ENCODE peak calls at places on chromosomes 6 and 20, in seven cellular contexts. J is HFF-Myc; O is CD4-positive, alpha-beta memory T cell; Y is naive thymus-derived CD4-positive, alpha-beta T cell; A is effector memory CD4-positive, alpha-beta T cell; C is pancreas; W is brain microvascular endothelial cell. M is an unnamed sample.

GRCh38 chr6:109050012-109050411 is 44.6 kb downstream of the SESN1 start:
- DNase-seq in J (no peak), O (no peak), Y (no peak), A (no peak), C (no peak), W (no peak), M (no peak)

GRCh38 chr6:84536914-84537638 is 227.3 kb downstream of the TBX18 start:
- DNase-seq in J (no peak), O (no peak), Y (no peak), A (no peak), C (no peak), W (no peak), M (peak)

GRCh38 chr6:45115696-45116095 is 212.4 kb upstream of the RUNX2 start:
- DNase-seq in J (no peak), O (no peak), Y (no peak), A (no peak), C (no peak), W (peak), M (no peak)

GRCh38 chr6:165695736-165696515 is 32.9 kb upstream of the PDE10A start:
- DNase-seq in J (no peak), O (no peak), Y (no peak), A (no peak), C (no peak), W (no peak), M (no peak)

GRCh38 chr6:8268156-8268555 is 165.8 kb upstream of the EEF1E1 start:
- DNase-seq in J (no peak), O (no peak), Y (no peak), A (no peak), C (no peak), W (no peak), M (no peak)

GRCh38 chr20:64168381-64169088 is 4.3 kb downstream of the MYT1 start:
- DNase-seq in J (no peak), O (no peak), Y (no peak), A (no peak), C (no peak), W (no peak), M (no peak)

GRCh38 chr20:59701236-59701635 is 96.9 kb downstream of the PHACTR3 start:
- DNase-seq in J (no peak), O (no peak), Y (no peak), A (no peak), C (no peak), W (no peak), M (no peak)

GRCh38 chr6:12113190-12113578 is 101.1 kb downstream of the HIVEP1 start:
- DNase-seq in J (no peak), O (no peak), Y (no peak), A (no peak), C (no peak), W (peak), M (no peak)

GRCh38 chr6:6734463-6735455 is 146.2 kb downstream of the LY86 start:
- DNase-seq in J (no peak), O (no peak), Y (no peak), A (no peak), C (no peak), W (no peak), M (no peak)

GRCh38 chr6:113690255-113690956 is 166.7 kb upstream of the MARCKS start:
- DNase-seq in J (no peak), O (no peak), Y (no peak), A (no peak), C (peak), W (peak), M (no peak)

GRCh38 chr6:164035912-164036485 is 621.5 kb downstream of the QKI start:
- DNase-seq in J (no peak), O (no peak), Y (no peak), A (no peak), C (no peak), W (no peak), M (no peak)

GRCh38 chr20:43717616-43717995 is 9.2 kb downstream of the GTSF1L start:
- DNase-seq in J (no peak), O (no peak), Y (no peak), A (no peak), C (no peak), W (no peak), M (no peak)

GRCh38 chr20:23926941-23927872 is 47.7 kb upstream of the CST5 start:
- DNase-seq in J (no peak), O (no peak), Y (no peak), A (no peak), C (no peak), W (no peak), M (no peak)

GRCh38 chr6:55212147-55212546 is 37.8 kb downstream of the HCRTR2 start:
- DNase-seq in J (no peak), O (no peak), Y (no peak), A (no peak), C (no peak), W (no peak), M (no peak)

GRCh38 chr20:19497064-19497463 is 261.0 kb upstream of the RIN2 start:
- DNase-seq in J (peak), O (no peak), Y (no peak), A (no peak), C (no peak), W (peak), M (no peak)

GRCh38 chr6:11835065-11835464 is 56.5 kb upstream of the ADTRP start:
- DNase-seq in J (no peak), O (no peak), Y (no peak), A (no peak), C (peak), W (no peak), M (no peak)

GRCh38 chr6:1267057-1267732 is 44.7 kb upstream of the FOXQ1 start:
- DNase-seq in J (no peak), O (no peak), Y (no peak), A (no peak), C (no peak), W (no peak), M (no peak)

GRCh38 chr20:42701948-42702347 is 487.8 kb downstream of the PTPRT start:
- DNase-seq in J (no peak), O (no peak), Y (no peak), A (no peak), C (no peak), W (no peak), M (peak)

GRCh38 chr6:113718588-113718987 is 138.6 kb upstream of the MARCKS start:
- DNase-seq in J (no peak), O (no peak), Y (no peak), A (no peak), C (no peak), W (no peak), M (no peak)

GRCh38 chr6:158560787-158561246 is 926 bp downstream of the TMEM181 start:
- DNase-seq in J (no peak), O (no peak), Y (no peak), A (no peak), C (peak), W (no peak), M (no peak)

GRCh38 chr6:113875470-113875869 is 18.3 kb downstream of the MARCKS start:
- DNase-seq in J (no peak), O (no peak), Y (no peak), A (no peak), C (no peak), W (peak), M (no peak)

GRCh38 chr6:156395276-156395675 is 381.9 kb upstream of the ARID1B start:
- DNase-seq in J (no peak), O (peak), Y (peak), A (no peak), C (no peak), W (no peak), M (peak)

GRCh38 chr6:131172237-131172636 is 37.0 kb downstream of the AKAP7 start:
- DNase-seq in J (no peak), O (no peak), Y (no peak), A (no peak), C (no peak), W (peak), M (no peak)

GRCh38 chr6:86856937-86857563 is 80.3 kb upstream of the HTR1E start:
- DNase-seq in J (peak), O (no peak), Y (no peak), A (no peak), C (no peak), W (peak), M (peak)

GRCh38 chr6:7615611-7616383 is 25.8 kb downstream of the SNRNP48 start:
- DNase-seq in J (peak), O (peak), Y (peak), A (no peak), C (peak), W (peak), M (peak)

GRCh38 chr6:3731700-3732099 is 19.8 kb downstream of the PXDC1 start:
- DNase-seq in J (no peak), O (no peak), Y (no peak), A (no peak), C (no peak), W (no peak), M (no peak)

GRCh38 chr6:114100421-114100820 is 129.5 kb upstream of the HDAC2 start:
- DNase-seq in J (no peak), O (no peak), Y (no peak), A (no peak), C (no peak), W (no peak), M (no peak)

GRCh38 chr6:145688493-145688905 is 46.8 kb downstream of the EPM2A start:
- DNase-seq in J (no peak), O (no peak), Y (no peak), A (no peak), C (no peak), W (no peak), M (no peak)

GRCh38 chr6:2482773-2483172 is 237.4 kb upstream of the GMDS start:
- DNase-seq in J (no peak), O (no peak), Y (no peak), A (no peak), C (no peak), W (no peak), M (no peak)

GRCh38 chr6:6795396-6795795 is 206.9 kb downstream of the LY86 start:
- DNase-seq in J (no peak), O (no peak), Y (no peak), A (no peak), C (no peak), W (no peak), M (no peak)

GRCh38 chr6:26437550-26437949 is 2.8 kb upstream of the BTN3A3 start:
- DNase-seq in J (no peak), O (no peak), Y (no peak), A (no peak), C (no peak), W (no peak), M (no peak)

GRCh38 chr6:44386364-44386928 is 1.1 kb upstream of the CDC5L start:
- DNase-seq in J (no peak), O (no peak), Y (no peak), A (no peak), C (peak), W (no peak), M (no peak)

GRCh38 chr6:167152858-167153257 is 4.9 kb downstream of the GPR31 start:
- DNase-seq in J (no peak), O (no peak), Y (no peak), A (no peak), C (no peak), W (no peak), M (no peak)

GRCh38 chr6:157635388-157636244 is 187.4 kb upstream of the SNX9 start:
- DNase-seq in J (no peak), O (no peak), Y (no peak), A (no peak), C (no peak), W (no peak), M (no peak)

DNA sequence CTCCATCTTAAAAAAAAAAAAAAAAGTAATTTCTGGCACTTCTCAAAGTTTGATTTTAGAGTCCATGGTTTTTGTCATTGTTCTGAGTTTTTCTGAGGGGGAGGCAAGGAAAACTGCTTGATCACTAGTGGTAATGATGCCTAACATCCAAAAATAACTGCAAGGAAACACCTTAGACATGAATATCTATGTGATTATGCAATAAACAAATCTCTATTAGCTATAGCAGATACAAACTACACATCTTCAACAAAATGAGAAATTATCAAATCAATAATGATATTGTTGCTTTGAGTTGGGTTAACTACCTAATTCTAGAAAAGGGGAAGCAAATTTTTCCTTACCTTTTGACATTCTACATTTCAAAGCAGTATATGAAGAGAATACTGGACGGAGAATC is 230.9 kb upstream of the JARID2 start:
- DNase-seq in J (no peak), O (no peak), Y (no peak), A (no peak), C (no peak), W (no peak), M (no peak)
- H3K4me3 ChIP-seq in J (no peak), O (no peak), Y (no peak), A (no peak), C (no peak), W (no peak), M (no peak)

DNA sequence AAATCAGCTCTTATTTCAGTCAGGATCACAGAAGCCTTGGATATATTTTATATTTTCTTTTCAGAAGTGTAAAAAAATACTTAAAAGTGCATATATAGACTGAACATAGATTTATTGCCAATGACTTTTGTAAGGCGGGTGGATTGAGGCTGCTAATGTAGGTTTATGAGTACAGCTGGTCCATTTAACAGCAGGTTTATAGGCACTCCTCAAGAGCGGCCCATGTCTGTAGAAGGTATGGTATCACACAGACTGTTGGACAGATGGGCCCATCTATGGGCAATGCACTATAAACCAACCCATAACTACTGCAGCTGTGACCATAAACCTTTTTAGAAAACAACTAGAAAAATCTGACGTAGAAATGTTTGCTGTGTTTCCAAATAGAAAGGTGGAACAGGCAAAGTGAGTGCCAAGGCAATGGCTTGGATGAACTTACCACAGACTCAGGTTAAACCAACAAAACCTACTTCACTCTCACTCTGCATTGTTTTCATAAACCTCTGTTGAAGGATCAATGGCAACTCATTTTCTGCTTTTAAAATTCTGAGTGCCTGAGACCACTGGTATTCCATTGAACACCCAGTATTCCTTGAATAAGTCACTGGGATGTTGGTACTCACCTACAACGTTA is 170.6 kb upstream of the EYA4 start:
- DNase-seq in J (no peak), O (no peak), Y (no peak), A (no peak), C (no peak), W (no peak), M (no peak)
- H3K4me3 ChIP-seq in J (no peak), O (no peak), Y (no peak), A (no peak), C (no peak), W (no peak), M (no peak)

DNA sequence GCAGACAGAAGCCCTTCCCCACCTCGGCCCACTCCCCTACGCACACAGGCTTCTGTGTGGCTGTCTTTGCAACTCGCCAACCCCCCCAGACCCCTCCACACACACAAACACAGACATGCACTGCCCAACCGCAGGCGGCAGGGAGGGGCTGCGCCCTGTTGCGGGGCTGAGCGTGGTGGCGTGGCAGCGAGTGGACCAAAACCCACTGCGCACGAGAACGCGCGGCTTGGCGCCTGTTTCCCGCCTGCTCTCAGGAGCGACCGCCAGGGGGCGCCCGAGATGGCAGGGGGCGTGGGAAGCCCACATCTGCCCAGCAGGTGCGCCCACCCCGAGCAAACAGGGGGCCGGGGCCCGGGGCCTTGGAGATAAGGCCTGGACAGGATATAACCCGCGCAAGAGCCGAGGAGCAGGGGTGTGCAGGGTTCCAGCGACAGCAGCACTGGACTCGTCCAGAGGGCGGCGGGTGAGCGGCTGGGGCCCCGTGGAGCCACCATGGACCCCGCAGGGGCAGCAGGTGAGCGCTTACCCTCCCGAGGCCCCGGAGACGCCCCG is at the start of gene RBPJL:
- DNase-seq in J (no peak), O (peak), Y (peak), A (no peak), C (peak), W (no peak), M (no peak)
- H3K4me3 ChIP-seq in J (no peak), O (no peak), Y (no peak), A (no peak), C (peak), W (no peak), M (no peak)

GRCh38 chr20:7458459-7458858 is 481.8 kb downstream of the HAO1 start:
- DNase-seq in J (no peak), O (no peak), Y (no peak), A (no peak), C (no peak), W (no peak), M (no peak)
- H3K4me3 ChIP-seq in J (no peak), O (no peak), Y (no peak), A (no peak), C (no peak), W (no peak), M (no peak)

DNA sequence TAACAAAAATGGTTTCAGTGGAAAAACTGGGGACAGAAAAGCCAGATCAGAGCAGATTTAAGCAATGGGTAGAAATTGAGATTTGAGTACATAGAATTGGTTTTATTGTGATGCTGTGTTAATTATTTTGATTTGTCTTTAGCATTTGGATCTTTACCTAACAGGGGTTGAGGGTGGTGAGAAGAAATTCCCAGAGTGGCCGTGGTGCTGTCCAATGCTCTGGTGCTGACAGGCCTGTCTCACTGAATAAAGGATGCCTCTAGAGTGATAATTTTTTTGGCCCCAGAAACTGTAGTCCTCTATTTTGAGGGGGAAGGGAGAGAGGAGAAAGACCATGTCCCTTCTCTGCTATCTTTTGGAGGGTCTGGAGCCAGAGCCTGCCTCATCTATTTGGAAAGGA is 79.1 kb downstream of the LYRM2 start:
- DNase-seq in J (no peak), O (no peak), Y (no peak), A (no peak), C (no peak), W (peak), M (no peak)
- H3K4me3 ChIP-seq in J (no peak), O (no peak), Y (no peak), A (no peak), C (no peak), W (no peak), M (no peak)

GRCh38 chr6:99589290-99589672 is 17.4 kb upstream of the PRDM13 start:
- DNase-seq in J (no peak), O (no peak), Y (no peak), A (no peak), C (no peak), W (no peak), M (no peak)

GRCh38 chr6:99589907-99590493 is 16.6 kb upstream of the PRDM13 start:
- DNase-seq in J (no peak), O (no peak), Y (no peak), A (no peak), C (no peak), W (no peak), M (no peak)

GRCh38 chr6:99587792-99588191 is 18.8 kb upstream of the PRDM13 start:
- DNase-seq in J (no peak), O (no peak), Y (no peak), A (no peak), C (no peak), W (no peak), M (no peak)

GRCh38 chr6:99590728-99591672 is 15.6 kb upstream of the PRDM13 start:
- DNase-seq in J (no peak), O (no peak), Y (no peak), A (no peak), C (no peak), W (no peak), M (no peak)

DNA sequence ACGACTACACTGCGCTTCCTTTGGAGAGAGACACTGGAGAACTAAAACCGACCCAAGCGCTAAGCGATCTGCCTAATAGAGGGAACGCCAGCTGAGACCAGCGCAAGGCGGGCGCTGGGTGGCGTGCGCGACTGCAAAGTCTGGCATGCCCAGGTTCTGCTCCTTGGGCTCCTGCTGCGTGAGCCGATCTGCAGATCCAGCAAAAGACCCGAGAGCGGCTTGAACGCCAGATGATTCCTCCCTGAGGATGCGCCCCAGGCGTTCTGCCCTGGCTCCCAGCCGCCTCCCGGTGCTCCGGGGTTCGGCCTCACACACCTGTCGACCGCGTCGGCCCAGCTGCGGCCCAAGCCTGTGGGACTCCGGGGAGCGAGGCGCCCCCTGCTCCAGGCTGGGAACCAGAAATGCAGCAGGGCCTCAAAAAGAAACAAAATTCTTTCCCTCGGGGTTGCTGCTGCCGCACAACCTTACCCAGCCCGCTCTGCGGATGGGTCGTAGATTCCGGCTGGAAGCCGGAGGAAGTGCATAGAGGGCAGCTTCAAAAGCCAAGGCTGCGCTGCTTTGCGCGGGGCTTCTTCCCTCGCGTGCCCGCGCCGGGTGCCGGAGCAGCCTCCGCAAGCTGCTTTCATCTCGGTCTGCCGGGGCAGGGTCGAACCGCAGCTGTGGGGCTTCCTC is 17.9 kb upstream of the PRDM13 start:
- DNase-seq in J (peak), O (peak), Y (peak), A (peak), C (peak), W (peak), M (peak)
- H3K4me3 ChIP-seq in J (peak), O (peak), Y (peak), A (peak), C (peak), W (peak), M (peak)